ENCODE peak calls at places on chromosomes 12 and 14, in nine cellular contexts. V is HuH-7.5; X is Panc1; N is endothelial cell; U is activated T-cell treated with anti-CD3 and anti-CD28 coated beads, Interleukin-2, amount 50 U/mL, for 4 hours; C is uterus; T is germinal center; J is central memory CD4-positive, alpha-beta T cell; D is activated CD4-positive, alpha-beta T cell treated with anti-CD3 and anti-CD28 coated beads, Interleukin-2, amount 10 ng/mL, durations not matched to agents 7 days and 5 days. I is an unnamed sample.

GRCh38 chr14:73895939-73896338 is 9.3 kb downstream of the ZNF410 start:
- DNase-seq in V (no peak), N (no peak), J (no peak), D (no peak), U (no peak), T (no peak), X (no peak), C (no peak), I (no peak)

GRCh38 chr14:59275668-59276067 is 87.2 kb downstream of the DAAM1 start:
- DNase-seq in U (no peak), X (peak; percentile 75), D (no peak), V (no peak), C (no peak), T (no peak), N (no peak), J (no peak), I (no peak)

GRCh38 chr14:58839233-58839632 is 201.5 kb downstream of the DACT1 start:
- DNase-seq in D (no peak), C (no peak), U (no peak), N (no peak), T (no peak), X (no peak), J (no peak), V (no peak), I (no peak)

GRCh38 chr12:131773582-131774221 is 54.5 kb upstream of the MMP17 start:
- DNase-seq in V (no peak), T (peak; percentile 71), J (no peak), U (no peak), N (no peak), X (no peak), D (peak; percentile 51), C (no peak), I (no peak)

GRCh38 chr14:101132051-101132541 is 228.6 kb upstream of the RTL1 start:
- DNase-seq in C (no peak), N (no peak), T (no peak), D (no peak), V (no peak), X (no peak), U (peak; percentile 2), J (no peak), I (no peak)

GRCh38 chr12:26833692-26834168 is 736 bp upstream of the ITPR2 start:
- DNase-seq in T (peak; percentile 79), D (peak; percentile 46), C (peak; percentile 29), N (no peak), J (peak; percentile 23), U (peak; percentile 22), X (no peak), V (peak; percentile 60), I (no peak)

GRCh38 chr12:109759595-109759994 is 46.0 kb downstream of the FAM222A start:
- DNase-seq in V (no peak), D (no peak), J (no peak), U (no peak), C (no peak), N (no peak), X (no peak), T (no peak), I (no peak)

GRCh38 chr12:20704860-20705259 is 9.7 kb downstream of the SLCO1C1 start:
- DNase-seq in U (no peak), V (no peak), X (no peak), N (no peak), C (no peak), J (no peak), D (no peak), T (no peak), I (no peak)

GRCh38 chr12:9707864-9708808 is 24.8 kb downstream of the CLECL1 start:
- DNase-seq in T (peak; percentile 52), D (peak; percentile 77), X (no peak), U (peak; percentile 60), V (no peak), J (peak; percentile 69), N (peak; percentile 48), C (peak; percentile 28), I (no peak)